ENCODE peak calls at places on chromosomes 3 and 15, in four cellular contexts. S is testis, W is adrenal gland, V is stomach. C is an unnamed sample.

GRCh38 chr3:172332256-172333041 is 115.8 kb downstream of the GHSR start:
- DNase-seq in S (peak), W (peak), V (peak), C (peak)

GRCh38 chr3:45218578-45219390 is 7.3 kb downstream of the TMEM158 start:
- DNase-seq in S (no peak), W (peak), V (no peak), C (peak)

GRCh38 chr3:165254812-165255211 is 58.6 kb upstream of the SLITRK3 start:
- DNase-seq in S (no peak), W (no peak), V (no peak), C (no peak)

GRCh38 chr15:67571643-67572415 is 29.3 kb downstream of the MAP2K5 start:
- DNase-seq in S (no peak), W (no peak), V (no peak), C (no peak)

GRCh38 chr3:124759666-124760401 is 29.6 kb downstream of the UMPS start:
- DNase-seq in S (no peak), W (no peak), V (no peak), C (no peak)

GRCh38 chr3:110562621-110563020 is 509.0 kb upstream of the NECTIN3 start:
- DNase-seq in S (no peak), W (no peak), V (no peak), C (no peak)

GRCh38 chr15:68052431-68052830 is 1.7 kb upstream of the PIAS1 start:
- DNase-seq in S (no peak), W (no peak), V (no peak), C (no peak)

GRCh38 chr3:81466161-81466560 is 295.3 kb downstream of the GBE1 start:
- DNase-seq in S (no peak), W (no peak), V (no peak), C (no peak)

GRCh38 chr3:40598338-40598737 is 73.6 kb downstream of the ZNF621 start:
- DNase-seq in S (no peak), W (no peak), V (no peak), C (no peak)

GRCh38 chr15:94670436-94671034 is 439.2 kb downstream of the MCTP2 start:
- DNase-seq in S (no peak), W (no peak), V (no peak), C (no peak)

GRCh38 chr3:8767181-8767666 is 2.2 kb downstream of the OXTR start:
- DNase-seq in S (no peak), W (no peak), V (no peak), C (no peak)

GRCh38 chr15:52136471-52136993 is 24.0 kb upstream of the BCL2L10 start:
- DNase-seq in S (no peak), W (no peak), V (no peak), C (no peak)

GRCh38 chr3:54653456-54654195 is 274.2 kb downstream of the LRTM1 start:
- DNase-seq in S (no peak), W (no peak), V (no peak), C (no peak)

GRCh38 chr3:41462103-41462691 is 262.9 kb downstream of the CTNNB1 start:
- DNase-seq in S (no peak), W (no peak), V (no peak), C (no peak)

GRCh38 chr15:65903296-65904073 is 34.2 kb downstream of the RAB11A start:
- DNase-seq in S (no peak), W (no peak), V (no peak), C (no peak)

GRCh38 chr3:139937674-139938279 is 2.8 kb downstream of the CLSTN2 start:
- DNase-seq in S (peak), W (peak), V (peak), C (peak)

GRCh38 chr3:194136519-194137313 is 768 bp downstream of the HES1 start:
- DNase-seq in S (peak), W (no peak), V (peak), C (no peak)

GRCh38 chr3:150414989-150415388 is 6.9 kb downstream of the TSC22D2 start:
- DNase-seq in S (no peak), W (no peak), V (no peak), C (no peak)

GRCh38 chr3:123028233-123028828 is 768 bp upstream of the SEMA5B start:
- DNase-seq in S (peak), W (peak), V (no peak), C (peak)

GRCh38 chr3:133962879-133963278 is 66.8 kb downstream of the SLCO2A1 start:
- DNase-seq in S (no peak), W (no peak), V (no peak), C (no peak)

GRCh38 chr3:179452166-179452544 is 885 bp upstream of the GNB4 start:
- DNase-seq in S (no peak), W (peak), V (no peak), C (no peak)

GRCh38 chr15:70812827-70813364 is 41.1 kb downstream of the LARP6 start:
- DNase-seq in S (no peak), W (no peak), V (no peak), C (no peak)

GRCh38 chr3:134666885-134667284 is 16.1 kb upstream of the KY start:
- DNase-seq in S (no peak), W (no peak), V (no peak), C (no peak)

GRCh38 chr3:95911767-95912166 is 902.6 kb upstream of the EPHA6 start:
- DNase-seq in S (no peak), W (no peak), V (no peak), C (no peak)

GRCh38 chr3:72123908-72124441 is 339.0 kb upstream of the PROK2 start:
- DNase-seq in S (no peak), W (peak), V (peak), C (peak)

GRCh38 chr3:62558549-62559112 is 185.3 kb upstream of the FEZF2 start:
- DNase-seq in S (peak), W (no peak), V (no peak), C (no peak)

GRCh38 chr3:112314618-112315017 is 18.3 kb upstream of the CD200 start:
- DNase-seq in S (no peak), W (no peak), V (no peak), C (no peak)

GRCh38 chr3:126456766-126457388 is 18.8 kb downstream of the ZXDC start:
- DNase-seq in S (no peak), W (no peak), V (no peak), C (peak)

GRCh38 chr3:187041362-187042061 is 97.8 kb downstream of the RPL39L start:
- DNase-seq in S (no peak), W (no peak), V (no peak), C (no peak)
- TF ChIP-seq POLR2A in S (no peak), W (no peak), V (no peak), C (no peak)

DNA sequence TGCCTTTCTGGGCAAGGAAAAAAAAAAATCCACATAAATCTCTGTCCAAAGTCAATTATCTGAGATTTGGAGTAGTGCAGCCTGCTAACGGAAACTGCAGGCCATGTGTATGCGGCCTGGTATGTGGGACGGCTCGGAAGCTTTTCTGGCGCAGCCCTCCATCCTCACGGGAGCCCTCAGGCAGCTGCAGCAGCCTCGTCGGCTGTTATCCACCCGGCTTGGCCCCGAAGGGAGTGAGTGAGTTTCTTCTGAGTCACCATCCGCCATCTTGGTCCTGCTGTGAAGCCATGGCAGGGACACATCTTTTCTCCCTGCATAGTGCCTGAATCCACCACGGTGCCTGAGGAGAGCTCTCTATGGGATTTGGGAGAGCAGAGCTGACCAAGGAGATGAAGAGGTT is 62.8 kb downstream of the POLR2M start:
- DNase-seq in S (peak), W (no peak), V (no peak), C (peak)
- H3K4me3 ChIP-seq in S (no peak), W (no peak), V (no peak), C (no peak)

GRCh38 chr15:74274485-74275038 is 38.4 kb downstream of the CCDC33 start:
- DNase-seq in S (no peak), W (no peak), V (no peak), C (no peak)

GRCh38 chr15:74270854-74271520 is 34.9 kb downstream of the CCDC33 start:
- DNase-seq in S (no peak), W (no peak), V (no peak), C (no peak)

GRCh38 chr15:74272812-74273211 is 36.7 kb downstream of the CCDC33 start:
- DNase-seq in S (no peak), W (no peak), V (no peak), C (no peak)

GRCh38 chr15:74269362-74270035 is 33.4 kb downstream of the CCDC33 start:
- DNase-seq in S (no peak), W (no peak), V (no peak), C (no peak)

DNA sequence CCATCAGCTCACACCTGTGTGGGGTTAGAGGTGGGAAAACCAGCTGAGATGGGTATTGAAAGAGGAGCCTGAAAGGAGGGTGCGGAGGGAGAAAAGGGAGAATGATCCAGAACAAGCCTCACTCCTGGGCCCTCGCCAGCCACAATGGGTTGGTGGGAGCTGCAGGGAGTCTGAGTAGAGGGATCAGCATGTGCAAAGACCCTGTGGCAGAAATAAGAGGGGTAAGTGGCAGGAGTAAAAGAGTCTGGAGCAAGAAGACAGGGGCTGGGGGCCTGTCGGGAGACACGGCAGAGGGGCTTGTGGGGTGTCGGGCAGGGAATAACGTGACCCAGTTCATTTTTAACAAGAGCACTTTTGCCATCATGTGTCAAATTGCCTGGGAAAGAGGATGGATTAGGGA is 34.0 kb downstream of the CCDC33 start:
- DNase-seq in S (no peak), W (no peak), V (no peak), C (no peak)
- TF ChIP-seq POLR2A in S (no peak), W (no peak), V (no peak), C (no peak)

DNA sequence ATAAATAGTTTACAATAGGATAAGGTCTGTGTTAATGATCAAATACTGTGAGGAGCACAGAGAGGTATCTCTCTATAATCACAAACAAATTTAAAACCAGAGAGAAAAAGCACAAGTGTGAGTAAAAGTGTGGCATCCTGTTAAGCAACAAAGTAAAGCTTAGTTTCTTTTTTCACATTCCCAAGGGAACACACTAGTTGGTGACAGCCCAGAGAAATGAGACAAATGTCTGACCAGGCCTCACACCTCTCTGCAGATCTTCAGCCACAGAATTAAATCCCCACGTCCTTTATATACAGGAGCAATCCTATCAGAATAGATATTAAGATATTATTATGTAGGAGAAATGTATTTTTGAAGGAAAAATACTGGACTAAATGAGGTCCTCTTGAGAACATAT is 2.7 kb downstream of the FBN1 start:
- DNase-seq in S (no peak), W (no peak), V (no peak), C (no peak)
- H3K4me3 ChIP-seq in S (peak), W (peak), V (peak), C (no peak)

GRCh38 chr3:183148056-183148455 is 14.5 kb downstream of the LAMP3 start:
- DNase-seq in S (no peak), W (no peak), V (no peak), C (no peak)

GRCh38 chr3:183151086-183151485 is 11.4 kb downstream of the LAMP3 start:
- DNase-seq in S (no peak), W (no peak), V (no peak), C (no peak)

GRCh38 chr3:183151716-183152385 is 10.7 kb downstream of the LAMP3 start:
- DNase-seq in S (no peak), W (no peak), V (no peak), C (no peak)

GRCh38 chr3:183153210-183153950 is 9.2 kb downstream of the LAMP3 start:
- DNase-seq in S (no peak), W (no peak), V (no peak), C (no peak)

DNA sequence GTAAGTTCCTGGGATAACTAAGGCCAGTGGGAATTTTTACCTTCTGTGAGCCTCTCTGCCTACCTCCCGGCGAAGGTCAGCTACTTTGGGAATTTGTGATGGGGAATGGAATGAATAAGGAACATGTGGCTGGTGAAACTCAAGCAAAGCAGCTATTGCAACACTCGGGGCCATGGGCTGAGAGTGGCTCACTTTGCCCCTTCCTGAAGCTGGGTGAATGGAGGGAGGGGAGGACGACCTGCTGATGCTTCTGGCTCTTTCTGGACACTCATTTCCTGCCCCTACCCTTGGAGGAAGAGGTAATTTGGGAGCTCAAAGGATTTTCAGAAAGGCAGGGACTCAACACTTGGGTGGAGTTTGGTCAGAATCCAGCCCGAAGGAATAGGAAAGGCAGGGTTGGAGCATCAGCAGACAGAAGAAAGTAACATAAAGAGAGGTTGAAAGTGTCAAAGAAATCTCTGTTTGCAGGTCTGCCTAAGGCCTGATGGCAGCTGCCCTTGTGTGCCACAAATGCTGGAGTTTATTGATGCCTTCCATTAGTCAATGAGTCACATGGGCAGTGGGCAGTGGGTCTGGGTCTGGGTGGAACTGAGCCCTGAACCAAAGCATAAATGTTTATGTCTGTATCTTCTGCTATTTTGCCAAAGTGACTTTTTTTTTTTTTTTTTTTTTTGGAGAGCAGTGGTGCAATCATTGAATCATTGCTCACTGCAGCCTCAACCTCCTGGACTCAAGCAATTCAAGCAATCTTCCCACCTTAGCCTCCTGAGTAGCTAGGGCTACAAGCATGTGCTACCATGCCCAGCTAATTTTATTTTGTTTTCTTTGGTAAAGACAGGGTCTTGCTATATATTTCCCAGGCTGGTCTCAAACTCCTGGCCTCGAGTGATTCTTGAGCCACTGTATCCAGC is 12.4 kb downstream of the LAMP3 start:
- DNase-seq in S (no peak), W (no peak), V (no peak), C (no peak)
- TF ChIP-seq POLR2A in S (no peak), W (no peak), V (no peak), C (no peak)

DNA sequence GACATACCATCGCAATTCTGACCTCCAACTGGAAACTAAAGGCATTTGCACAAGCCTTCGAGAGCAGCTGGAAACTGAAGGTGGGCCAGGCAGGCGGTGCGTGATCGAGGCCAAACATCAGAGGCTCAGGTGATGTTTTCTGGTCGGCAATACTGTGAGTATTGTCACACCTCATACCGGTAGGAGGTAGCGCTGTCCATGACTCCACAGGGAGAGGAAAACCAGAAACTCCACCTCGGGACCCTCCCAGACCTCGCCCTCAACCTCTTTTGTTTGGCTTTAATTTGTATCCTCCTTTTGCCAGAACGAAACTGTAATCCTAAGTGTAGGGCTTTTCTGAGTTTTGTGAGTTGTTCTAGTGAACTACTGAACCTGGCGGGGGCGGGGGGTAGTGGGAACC is 43.6 kb downstream of the LDHAL6B start:
- DNase-seq in S (no peak), W (no peak), V (no peak), C (no peak)
- H3K4me3 ChIP-seq in S (no peak), W (no peak), V (no peak), C (no peak)

GRCh38 chr15:40693904-40694705 is 869 bp upstream of the RAD51 start:
- DNase-seq in S (peak), W (no peak), V (no peak), C (no peak)

GRCh38 chr15:40697916-40698315 is 2.9 kb downstream of the RAD51 start:
- DNase-seq in S (no peak), W (no peak), V (no peak), C (no peak)

GRCh38 chr15:40696228-40696627 is 1.3 kb downstream of the RAD51 start:
- DNase-seq in S (no peak), W (no peak), V (no peak), C (no peak)

GRCh38 chr15:40695469-40695910 is 516 bp downstream of the RAD51 start:
- DNase-seq in S (no peak), W (no peak), V (no peak), C (no peak)

DNA sequence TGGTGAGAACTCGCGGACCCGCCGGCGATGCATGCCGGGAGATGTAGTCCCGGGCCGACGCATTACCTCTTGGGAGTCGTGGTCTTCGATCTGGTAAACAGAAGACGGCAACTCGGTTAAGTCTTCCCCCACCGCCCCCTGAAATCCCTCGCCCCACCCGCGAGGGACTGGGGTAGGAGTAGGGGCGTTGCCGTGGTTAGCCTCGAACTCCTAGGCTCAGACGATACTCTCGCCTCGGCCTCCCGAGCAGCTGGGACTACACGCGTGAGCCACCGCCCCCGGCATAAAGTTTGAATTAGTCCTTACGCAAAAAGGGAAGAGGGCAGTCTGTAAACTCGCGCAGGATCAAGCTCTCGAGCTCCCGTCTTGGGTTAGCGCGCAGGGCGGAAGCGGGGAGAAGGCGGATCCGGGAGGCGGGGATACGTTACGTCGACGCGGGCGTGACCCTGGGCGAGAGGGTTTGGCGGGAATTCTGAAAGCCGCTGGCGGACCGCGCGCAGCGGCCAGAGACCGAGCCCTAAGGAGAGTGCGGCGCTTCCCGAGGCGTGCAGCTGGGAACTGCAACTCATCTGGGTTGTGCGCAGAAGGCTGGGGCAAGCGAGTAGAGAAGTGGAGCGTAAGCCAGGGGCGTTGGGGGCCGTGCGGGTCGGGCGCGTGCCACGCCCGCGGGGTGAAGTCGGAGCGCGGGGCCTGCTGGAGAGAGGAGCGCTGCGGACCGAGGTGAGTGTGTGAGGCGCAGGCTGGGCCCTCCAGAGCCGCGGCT is at the start of gene RAD51:
- DNase-seq in S (peak), W (peak), V (peak), C (peak)
- TF ChIP-seq POLR2A in S (no peak), W (peak), V (no peak), C (no peak)